ENCODE peak calls at places on chromosomes 16 and 17, in eight cellular contexts. M is caudate nucleus, W is GM04504, G is NCI-H2171 treated with DMSO at 0.1 percent for 48 hours, N is head of caudate nucleus, D is progenitor cell of endocrine pancreas, T is memory B cell, L is neural progenitor cell. X is an unnamed sample.

GRCh38 chr17:31093866-31094599 is 744 bp upstream of the NF1 start:
- DNase-seq in M (no peak), W (no peak), G (peak; percentile 54), N (no peak), D (no peak), T (no peak), L (no peak), X (no peak)

GRCh38 chr17:41406205-41406604 is 8.8 kb upstream of the KRT31 start:
- DNase-seq in M (no peak), W (no peak), G (no peak), N (no peak), D (no peak), T (no peak), L (peak; percentile 27), X (no peak)

GRCh38 chr16:16062023-16062932 is 112.9 kb downstream of the ABCC1 start:
- DNase-seq in M (no peak), W (no peak), G (no peak), N (no peak), D (no peak), T (no peak), L (peak; percentile 11), X (no peak)

GRCh38 chr17:8649157-8650118 is 18.9 kb upstream of the MYH10 start:
- DNase-seq in M (no peak), W (peak; percentile 92), G (no peak), N (no peak), D (no peak), T (no peak), L (no peak), X (no peak)

GRCh38 chr17:35875439-35876139 is 4.6 kb downstream of the CCL5 start:
- DNase-seq in M (no peak), W (no peak), G (no peak), N (no peak), D (no peak), T (no peak), L (no peak), X (no peak)

GRCh38 chr17:14553847-14554246 is 253.0 kb downstream of the HS3ST3B1 start:
- DNase-seq in M (no peak), W (no peak), G (no peak), N (no peak), D (no peak), T (no peak), L (no peak), X (no peak)

GRCh38 chr17:80253631-80254395 is 6.8 kb upstream of the RNF213 start:
- DNase-seq in M (no peak), W (no peak), G (no peak), N (no peak), D (no peak), T (no peak), L (no peak), X (no peak)

GRCh38 chr16:31134625-31135534 is 647 bp downstream of the PRSS8 start:
- DNase-seq in M (no peak), W (no peak), G (peak; percentile 97), N (no peak), D (no peak), T (no peak), L (peak; percentile 80), X (no peak)

GRCh38 chr17:51510940-51511339 is 250.6 kb downstream of the UTP18 start:
- DNase-seq in M (no peak), W (no peak), G (no peak), N (no peak), D (no peak), T (no peak), L (no peak), X (no peak)

GRCh38 chr17:68661265-68662036 is 60.3 kb upstream of the FAM20A start:
- DNase-seq in M (no peak), W (no peak), G (no peak), N (no peak), D (no peak), T (no peak), L (no peak), X (no peak)

GRCh38 chr16:57623251-57624043 is 5.0 kb upstream of the ADGRG1 start:
- DNase-seq in M (peak; percentile 76), W (no peak), G (no peak), N (peak; percentile 85), D (no peak), T (no peak), L (peak; percentile 46), X (no peak)

GRCh38 chr17:47816111-47816735 is 5.4 kb downstream of the OSBPL7 start:
- DNase-seq in M (no peak), W (no peak), G (no peak), N (no peak), D (no peak), T (no peak), L (no peak), X (no peak)

GRCh38 chr16:60727856-60728255 is 1308.4 kb downstream of the CDH8 start:
- DNase-seq in M (no peak), W (no peak), G (no peak), N (no peak), D (no peak), T (no peak), L (no peak), X (no peak)

GRCh38 chr17:67156269-67157199 is 88.5 kb downstream of the HELZ start:
- DNase-seq in M (no peak), W (no peak), G (no peak), N (no peak), D (no peak), T (no peak), L (no peak), X (no peak)

GRCh38 chr17:10768766-10769383 is 35.0 kb downstream of the TMEM238L start:
- DNase-seq in M (no peak), W (no peak), G (peak; percentile 60), N (no peak), D (no peak), T (no peak), L (no peak), X (no peak)

GRCh38 chr16:9713151-9713550 is 469.1 kb downstream of the GRIN2A start:
- DNase-seq in M (no peak), W (no peak), G (no peak), N (no peak), D (no peak), T (no peak), L (no peak), X (no peak)

GRCh38 chr16:24993722-24994686 is 21.2 kb downstream of the ARHGAP17 start:
- DNase-seq in M (no peak), W (peak; percentile 82), G (no peak), N (no peak), D (no peak), T (no peak), L (no peak), X (no peak)

GRCh38 chr16:89880477-89881367 is 7.3 kb downstream of the TCF25 start:
- DNase-seq in M (no peak), W (no peak), G (peak; percentile 76), N (no peak), D (no peak), T (no peak), L (no peak), X (no peak)

GRCh38 chr16:54931757-54932660 is 1.3 kb downstream of the IRX5 start:
- DNase-seq in M (no peak), W (no peak), G (no peak), N (no peak), D (no peak), T (no peak), L (peak; percentile 47), X (no peak)

GRCh38 chr17:51802544-51802943 is 356.0 kb downstream of the CA10 start:
- DNase-seq in M (no peak), W (no peak), G (peak; percentile 3), N (no peak), D (no peak), T (no peak), L (no peak), X (no peak)

GRCh38 chr17:7932949-7933348 is 943 bp downstream of the CNTROB start:
- DNase-seq in M (no peak), W (peak; percentile 35), G (peak; percentile 4), N (no peak), D (no peak), T (no peak), L (peak; percentile 67), X (no peak)

GRCh38 chr17:74240637-74241036 is 27.3 kb downstream of the TTYH2 start:
- DNase-seq in M (no peak), W (no peak), G (no peak), N (no peak), D (no peak), T (no peak), L (no peak), X (no peak)

GRCh38 chr17:48970224-48970623 is 1.8 kb upstream of the GIP start:
- DNase-seq in M (no peak), W (no peak), G (peak; percentile 81), N (no peak), D (no peak), T (no peak), L (no peak), X (no peak)

GRCh38 chr16:86026136-86026905 is 127.4 kb downstream of the IRF8 start:
- DNase-seq in M (no peak), W (no peak), G (no peak), N (no peak), D (no peak), T (no peak), L (no peak), X (no peak)

GRCh38 chr16:75616541-75617010 is 6.5 kb downstream of the ADAT1 start:
- DNase-seq in M (no peak), W (no peak), G (no peak), N (no peak), D (no peak), T (no peak), L (no peak), X (no peak)

GRCh38 chr17:67471118-67471517 is 94.0 kb downstream of the PITPNC1 start:
- DNase-seq in M (no peak), W (no peak), G (no peak), N (no peak), D (no peak), T (no peak), L (no peak), X (no peak)

GRCh38 chr17:2876467-2876866 is 80.2 kb downstream of the RAP1GAP2 start:
- DNase-seq in M (no peak), W (no peak), G (no peak), N (no peak), D (no peak), T (no peak), L (no peak), X (no peak)

GRCh38 chr17:76317535-76317934 is 9.5 kb upstream of the QRICH2 start:
- DNase-seq in M (no peak), W (no peak), G (no peak), N (no peak), D (no peak), T (no peak), L (no peak), X (no peak)

GRCh38 chr16:57985204-57986121 is 14.5 kb upstream of the CNGB1 start:
- DNase-seq in M (no peak), W (no peak), G (no peak), N (no peak), D (no peak), T (no peak), L (peak; percentile 35), X (no peak)

GRCh38 chr16:2767891-2768290 is 9.2 kb downstream of the ELOB start:
- DNase-seq in M (no peak), W (no peak), G (no peak), N (no peak), D (no peak), T (no peak), L (no peak), X (no peak)

GRCh38 chr16:22732315-22732840 is 81.6 kb upstream of the HS3ST2 start:
- DNase-seq in M (no peak), W (no peak), G (no peak), N (no peak), D (no peak), T (no peak), L (no peak), X (no peak)

GRCh38 chr17:1438593-1439083 is 17.4 kb downstream of the CRK start:
- DNase-seq in M (no peak), W (no peak), G (no peak), N (no peak), D (no peak), T (no peak), L (no peak), X (no peak)